ENCODE peak calls at places on chromosomes 5 and 9, in seven cellular contexts. One of them, this sample, is unnamed.

GRCh38 chr5:54524082-54524481 is 6.5 kb downstream of the SNX18 start:
- DNase-seq in kidney: no peak
- DNase-seq in ovary: no peak
- DNase-seq in thyroid gland: no peak
- DNase-seq in progenitor cell of endocrine pancreas: no peak
- DNase-seq in epithelial cell of esophagus: no peak
- DNase-seq in RWPE1: no peak
- DNase-seq in this sample: no peak

GRCh38 chr5:17719592-17719991 is 85.3 kb downstream of the TAF11L14 start:
- DNase-seq in RWPE1: no peak
- DNase-seq in ovary: no peak
- DNase-seq in thyroid gland: no peak
- DNase-seq in kidney: no peak
- DNase-seq in progenitor cell of endocrine pancreas: no peak
- DNase-seq in epithelial cell of esophagus: no peak
- DNase-seq in this sample: no peak

GRCh38 chr5:127398508-127398907 is 107.9 kb downstream of the MEGF10 start:
- DNase-seq in epithelial cell of esophagus: no peak
- DNase-seq in ovary: no peak
- DNase-seq in kidney: no peak
- DNase-seq in RWPE1: no peak
- DNase-seq in progenitor cell of endocrine pancreas: no peak
- DNase-seq in thyroid gland: no peak
- DNase-seq in this sample: no peak

GRCh38 chr9:110626109-110626829 is 42.3 kb upstream of the MUSK start:
- DNase-seq in ovary: no peak
- DNase-seq in kidney: no peak
- DNase-seq in thyroid gland: no peak
- DNase-seq in progenitor cell of endocrine pancreas: no peak
- DNase-seq in epithelial cell of esophagus: peak
- DNase-seq in RWPE1: no peak
- DNase-seq in this sample: peak

GRCh38 chr5:170438581-170438980 is 49.4 kb upstream of the KCNMB1 start:
- DNase-seq in RWPE1: no peak
- DNase-seq in thyroid gland: no peak
- DNase-seq in kidney: no peak
- DNase-seq in progenitor cell of endocrine pancreas: no peak
- DNase-seq in epithelial cell of esophagus: no peak
- DNase-seq in ovary: no peak
- DNase-seq in this sample: no peak

GRCh38 chr9:116208417-116209232 is 55.0 kb downstream of the PAPPA start:
- DNase-seq in RWPE1: no peak
- DNase-seq in ovary: no peak
- DNase-seq in progenitor cell of endocrine pancreas: no peak
- DNase-seq in epithelial cell of esophagus: peak
- DNase-seq in kidney: no peak
- DNase-seq in thyroid gland: no peak
- DNase-seq in this sample: no peak

GRCh38 chr5:34474573-34475021 is 181.5 kb upstream of the RAI14 start:
- DNase-seq in RWPE1: peak
- DNase-seq in kidney: no peak
- DNase-seq in thyroid gland: no peak
- DNase-seq in progenitor cell of endocrine pancreas: no peak
- DNase-seq in epithelial cell of esophagus: peak
- DNase-seq in ovary: no peak
- DNase-seq in this sample: peak

GRCh38 chr5:111063709-111064322 is 7.7 kb upstream of the TSLP start:
- DNase-seq in progenitor cell of endocrine pancreas: no peak
- DNase-seq in ovary: no peak
- DNase-seq in RWPE1: peak
- DNase-seq in epithelial cell of esophagus: peak
- DNase-seq in kidney: no peak
- DNase-seq in thyroid gland: no peak
- DNase-seq in this sample: peak

GRCh38 chr5:116482394-116482793 is 92.2 kb downstream of the SEMA6A start:
- DNase-seq in thyroid gland: no peak
- DNase-seq in progenitor cell of endocrine pancreas: no peak
- DNase-seq in RWPE1: no peak
- DNase-seq in kidney: no peak
- DNase-seq in ovary: no peak
- DNase-seq in epithelial cell of esophagus: peak
- DNase-seq in this sample: no peak

DNA sequence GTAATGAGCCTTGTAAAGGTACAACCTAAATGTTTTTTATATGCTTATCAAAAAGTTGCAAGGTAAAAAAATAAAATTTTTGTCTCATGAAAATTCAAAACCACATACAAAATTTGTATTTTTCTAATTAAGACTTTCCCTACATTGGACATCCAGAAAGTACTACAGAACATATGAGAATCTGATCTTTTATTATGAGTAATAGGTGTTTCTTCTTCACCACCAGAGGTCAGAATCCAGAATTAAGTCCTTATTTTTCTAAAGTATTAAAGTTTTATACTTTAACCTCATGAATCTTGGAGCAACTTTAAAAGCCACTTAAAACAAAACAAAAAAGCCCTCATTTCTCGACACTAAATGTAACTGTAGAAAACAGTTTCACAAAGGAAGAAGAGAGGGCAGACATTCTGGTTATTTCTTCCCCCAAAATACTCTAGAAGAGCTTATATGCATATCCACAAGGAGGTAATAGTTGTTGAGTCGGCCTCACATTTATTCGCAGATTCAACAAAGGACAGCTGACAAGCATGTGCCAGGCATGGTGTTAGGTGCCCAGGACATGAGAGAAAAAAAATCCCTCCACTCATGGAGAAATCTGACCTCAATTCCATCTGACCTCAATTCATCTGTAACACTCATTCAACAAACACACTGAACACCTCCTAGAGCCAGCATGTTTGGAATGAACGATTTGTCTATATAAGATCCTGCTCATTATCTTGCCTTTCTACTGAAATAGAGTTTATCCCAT is 69.2 kb downstream of the MLLT3 start:
- DNase-seq in RWPE1: no peak
- DNase-seq in epithelial cell of esophagus: peak
- DNase-seq in kidney: no peak
- DNase-seq in thyroid gland: no peak
- DNase-seq in progenitor cell of endocrine pancreas: no peak
- DNase-seq in ovary: no peak
- DNase-seq in this sample: no peak
- TF ChIP-seq CTCF in RWPE1: no peak
- TF ChIP-seq CTCF in epithelial cell of esophagus: no peak
- TF ChIP-seq CTCF in kidney: no peak
- TF ChIP-seq CTCF in thyroid gland: no peak
- TF ChIP-seq CTCF in progenitor cell of endocrine pancreas: peak
- TF ChIP-seq CTCF in ovary: no peak
- TF ChIP-seq CTCF in this sample: no peak

DNA sequence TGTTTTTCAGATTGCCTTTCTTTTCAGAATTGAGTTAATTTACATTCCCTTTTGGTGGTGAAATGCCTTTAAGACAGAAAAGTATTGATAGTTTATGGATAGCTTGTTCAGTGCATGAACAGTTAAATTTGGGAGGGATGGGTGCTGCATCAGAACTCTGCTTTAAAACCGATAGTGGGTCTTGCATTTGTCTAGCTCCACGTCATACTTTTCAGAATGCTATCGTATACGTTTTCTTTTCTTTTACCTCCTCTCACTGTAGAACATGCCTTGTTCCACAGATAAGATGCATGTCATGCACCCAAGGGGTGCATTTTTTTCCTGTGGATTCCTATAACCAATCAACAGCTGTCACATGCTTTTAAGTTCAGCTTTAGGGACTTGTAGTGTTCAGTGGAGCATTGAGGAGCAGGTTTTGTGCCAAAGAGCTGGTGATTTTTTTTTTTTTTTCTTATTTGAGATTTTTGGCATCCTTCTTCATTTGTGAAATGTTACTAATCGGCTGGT is 2.3 kb downstream of the SLC44A1 start:
- DNase-seq in kidney: no peak
- DNase-seq in thyroid gland: peak
- DNase-seq in ovary: no peak
- DNase-seq in RWPE1: no peak
- DNase-seq in epithelial cell of esophagus: no peak
- DNase-seq in progenitor cell of endocrine pancreas: no peak
- DNase-seq in this sample: no peak
- TF ChIP-seq CTCF in kidney: no peak
- TF ChIP-seq CTCF in thyroid gland: no peak
- TF ChIP-seq CTCF in ovary: no peak
- TF ChIP-seq CTCF in RWPE1: no peak
- TF ChIP-seq CTCF in epithelial cell of esophagus: no peak
- TF ChIP-seq CTCF in progenitor cell of endocrine pancreas: no peak
- TF ChIP-seq CTCF in this sample: no peak

DNA sequence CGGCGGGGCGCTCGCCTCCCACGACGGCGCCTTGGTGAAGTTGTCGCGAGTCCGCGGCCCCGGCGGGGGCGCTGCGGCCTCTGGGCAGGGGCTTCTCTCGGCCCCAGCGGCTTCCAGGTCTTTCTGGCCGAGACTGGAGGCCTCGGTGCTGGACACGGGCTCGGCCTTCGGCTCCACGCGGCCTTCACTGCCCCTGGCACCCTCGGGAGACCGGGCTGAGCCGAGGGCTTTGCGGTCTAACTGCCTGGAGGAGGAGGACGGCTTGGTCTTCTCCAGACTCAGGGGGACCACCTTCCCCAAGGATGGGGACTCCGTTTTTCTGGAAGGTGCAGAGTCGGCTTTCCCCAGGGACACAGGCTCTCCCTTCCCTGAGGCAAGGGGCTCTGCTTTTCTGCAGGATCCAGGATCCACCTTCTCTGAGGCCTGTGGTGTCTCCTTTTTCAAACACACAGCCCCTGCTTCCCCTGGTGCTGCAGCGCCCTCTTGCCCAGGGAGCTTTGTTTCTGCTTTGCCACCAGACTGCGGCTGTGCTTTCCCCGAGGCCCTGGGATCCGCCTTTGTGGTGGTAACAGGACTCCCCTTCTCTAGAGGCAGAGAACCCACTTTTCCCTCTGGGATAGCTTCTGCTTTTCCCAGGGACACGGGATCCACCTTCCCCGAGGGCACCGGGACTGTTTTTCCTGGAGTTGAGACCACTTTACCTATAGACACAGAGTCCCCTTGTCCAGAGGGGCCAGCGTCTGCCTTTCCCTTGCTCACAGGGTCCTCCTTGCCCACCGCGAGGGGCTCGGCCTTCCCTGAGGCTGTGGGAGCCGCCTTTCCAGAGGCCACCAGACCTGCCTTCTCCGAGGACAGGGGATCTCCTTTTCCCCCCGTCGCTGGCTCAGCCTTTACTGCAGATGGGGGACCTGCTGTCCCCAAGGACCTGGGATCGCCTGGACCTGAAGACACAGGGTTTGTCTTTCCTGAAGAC is 12.3 kb downstream of the GPRIN1 start:
- DNase-seq in ovary: no peak
- DNase-seq in RWPE1: no peak
- DNase-seq in epithelial cell of esophagus: no peak
- DNase-seq in kidney: peak
- DNase-seq in thyroid gland: no peak
- DNase-seq in progenitor cell of endocrine pancreas: no peak
- DNase-seq in this sample: no peak
- TF ChIP-seq CTCF in ovary: no peak
- TF ChIP-seq CTCF in RWPE1: no peak
- TF ChIP-seq CTCF in epithelial cell of esophagus: no peak
- TF ChIP-seq CTCF in kidney: no peak
- TF ChIP-seq CTCF in thyroid gland: no peak
- TF ChIP-seq CTCF in progenitor cell of endocrine pancreas: no peak
- TF ChIP-seq CTCF in this sample: no peak

GRCh38 chr5:141040763-141041426 is 10.3 kb upstream of the PCDHB1 start:
- DNase-seq in RWPE1: peak
- DNase-seq in thyroid gland: peak
- DNase-seq in ovary: peak
- DNase-seq in progenitor cell of endocrine pancreas: peak
- DNase-seq in epithelial cell of esophagus: peak
- DNase-seq in kidney: peak
- DNase-seq in this sample: peak
- TF ChIP-seq CTCF in RWPE1: peak
- TF ChIP-seq CTCF in thyroid gland: peak
- TF ChIP-seq CTCF in ovary: no peak
- TF ChIP-seq CTCF in progenitor cell of endocrine pancreas: peak
- TF ChIP-seq CTCF in epithelial cell of esophagus: peak
- TF ChIP-seq CTCF in kidney: peak
- TF ChIP-seq CTCF in this sample: peak

GRCh38 chr5:136517755-136518154 is 152.4 kb upstream of the TRPC7 start:
- DNase-seq in thyroid gland: no peak
- DNase-seq in kidney: no peak
- DNase-seq in RWPE1: no peak
- DNase-seq in progenitor cell of endocrine pancreas: no peak
- DNase-seq in ovary: no peak
- DNase-seq in epithelial cell of esophagus: no peak
- DNase-seq in this sample: no peak
- TF ChIP-seq CTCF in thyroid gland: no peak
- TF ChIP-seq CTCF in kidney: no peak
- TF ChIP-seq CTCF in RWPE1: no peak
- TF ChIP-seq CTCF in progenitor cell of endocrine pancreas: no peak
- TF ChIP-seq CTCF in ovary: no peak
- TF ChIP-seq CTCF in epithelial cell of esophagus: no peak
- TF ChIP-seq CTCF in this sample: no peak

GRCh38 chr5:168152660-168153059 is 138.8 kb upstream of the WWC1 start:
- DNase-seq in thyroid gland: no peak
- DNase-seq in ovary: no peak
- DNase-seq in epithelial cell of esophagus: peak
- DNase-seq in progenitor cell of endocrine pancreas: no peak
- DNase-seq in RWPE1: no peak
- DNase-seq in kidney: no peak
- DNase-seq in this sample: no peak
- TF ChIP-seq CTCF in thyroid gland: no peak
- TF ChIP-seq CTCF in ovary: no peak
- TF ChIP-seq CTCF in epithelial cell of esophagus: no peak
- TF ChIP-seq CTCF in progenitor cell of endocrine pancreas: no peak
- TF ChIP-seq CTCF in RWPE1: no peak
- TF ChIP-seq CTCF in kidney: no peak
- TF ChIP-seq CTCF in this sample: no peak